ENCODE peak calls at places on chromosomes 2 and 18, in eight cellular contexts. I is NCI-H1105; K is stimulated activated naive CD8-positive, alpha-beta T cell treated with anti-CD3 and anti-CD28 coated beads, Interleukin-15, amount 100 ng/mL, for 72 hours; T is activated CD4-positive, alpha-beta T cell treated with anti-CD3 and anti-CD28 coated beads, Interleukin-2, amount 50 U/mL, for 24 hours; S is activated T-cell treated with anti-CD3 and anti-CD28 coated beads, Interleukin-2, amount 50 U/mL, for 1 hour; D is esophagus squamous epithelium; X is putamen; W is stimulated activated CD4-positive, alpha-beta T cell treated with anti-CD3 and anti-CD28 coated beads, Interleukin-2, amount 100 ng/mL, for 48 hours. Z is an unnamed sample.

GRCh38 chr18:78041218-78041617 is 791.6 kb downstream of the GALR1 start:
- DNase-seq in D (no peak), X (no peak), T (no peak), S (no peak), K (no peak), W (no peak), I (no peak), Z (no peak)

GRCh38 chr2:200862532-200863000 is 1.9 kb downstream of the CLK1 start:
- DNase-seq in K (peak), W (peak), T (peak), D (no peak), I (peak), X (no peak), S (peak), Z (no peak)

GRCh38 chr2:43225788-43226557 is 433 bp downstream of the ZFP36L2 start:
- DNase-seq in W (peak), S (no peak), I (peak), X (peak), T (peak), K (peak), D (no peak), Z (peak)

GRCh38 chr18:24009651-24010333 is 4.8 kb upstream of the TTC39C start:
- DNase-seq in X (no peak), D (no peak), W (no peak), K (peak), S (no peak), I (peak), T (no peak), Z (peak)

GRCh38 chr18:70672581-70672980 is 383.7 kb downstream of the SOCS6 start:
- DNase-seq in S (no peak), K (no peak), W (no peak), D (no peak), T (no peak), X (no peak), I (no peak), Z (no peak)

GRCh38 chr2:230956827-230957755 is 32.0 kb upstream of the GPR55 start:
- DNase-seq in D (no peak), I (peak), T (peak), W (no peak), S (no peak), K (peak), X (no peak), Z (peak)

GRCh38 chr18:35478520-35479435 is 19.0 kb downstream of the INO80C start:
- DNase-seq in X (peak), T (peak), I (no peak), K (peak), D (no peak), S (no peak), W (peak), Z (peak)

GRCh38 chr2:119028327-119029174 is 86.6 kb downstream of the MARCO start:
- DNase-seq in W (no peak), S (no peak), T (no peak), I (no peak), X (no peak), D (no peak), K (no peak), Z (peak)

GRCh38 chr2:170739048-170739447 is 23.9 kb downstream of the SP5 start:
- DNase-seq in W (no peak), D (no peak), T (no peak), K (no peak), I (no peak), S (no peak), X (no peak), Z (no peak)

GRCh38 chr2:153287109-153287801 is 191.3 kb downstream of the RPRM start:
- DNase-seq in D (no peak), X (no peak), S (no peak), I (no peak), K (peak), T (no peak), W (peak), Z (no peak)

GRCh38 chr2:9703085-9703641 is 72.4 kb upstream of the YWHAQ start:
- DNase-seq in X (no peak), D (no peak), W (peak), S (peak), K (peak), T (peak), I (no peak), Z (peak)

GRCh38 chr2:28695245-28695647 is 56.4 kb upstream of the PPP1CB start:
- DNase-seq in I (no peak), K (no peak), T (no peak), W (no peak), S (no peak), D (no peak), X (peak), Z (no peak)

GRCh38 chr2:72204782-72205545 is 57.3 kb upstream of the CYP26B1 start:
- DNase-seq in S (no peak), I (no peak), W (no peak), D (no peak), X (no peak), T (no peak), K (no peak), Z (no peak)

GRCh38 chr2:51990684-51991083 is 958.8 kb upstream of the NRXN1 start:
- DNase-seq in I (no peak), T (no peak), D (no peak), X (no peak), W (no peak), K (no peak), S (no peak), Z (no peak)

GRCh38 chr18:37381554-37381953 is 184.0 kb downstream of the CELF4 start:
- DNase-seq in I (no peak), S (no peak), D (no peak), T (no peak), K (no peak), X (no peak), W (no peak), Z (no peak)

GRCh38 chr2:221289389-221289788 is 282.7 kb downstream of the EPHA4 start:
- DNase-seq in K (no peak), D (no peak), S (no peak), W (no peak), I (no peak), X (no peak), T (no peak), Z (no peak)

GRCh38 chr2:25305809-25306208 is 35.9 kb downstream of the DNMT3A start:
- DNase-seq in T (no peak), I (peak), X (no peak), S (no peak), K (no peak), D (no peak), W (no peak), Z (no peak)

GRCh38 chr2:189534854-189535253 is 45.7 kb downstream of the SLC40A1 start:
- DNase-seq in X (no peak), K (no peak), T (no peak), D (no peak), W (no peak), S (no peak), I (no peak), Z (no peak)

GRCh38 chr2:40511661-40512213 is 59.8 kb upstream of the SLC8A1 start:
- DNase-seq in X (no peak), S (no peak), T (no peak), K (no peak), D (no peak), I (no peak), W (no peak), Z (no peak)

GRCh38 chr18:62925031-62925688 is 209.8 kb downstream of the PHLPP1 start:
- DNase-seq in T (no peak), K (no peak), S (no peak), X (no peak), I (no peak), W (no peak), D (no peak), Z (no peak)

GRCh38 chr2:237165405-237166276 is 80.0 kb downstream of the COPS8 start:
- DNase-seq in W (no peak), T (no peak), K (no peak), I (no peak), D (no peak), X (no peak), S (no peak), Z (no peak)

GRCh38 chr2:224847961-224848850 is 132.0 kb upstream of the CCDC195 start:
- DNase-seq in T (no peak), X (peak), S (no peak), I (peak), W (no peak), D (no peak), K (no peak), Z (peak)

GRCh38 chr2:218855305-218856167 is 4.1 kb upstream of the WNT6 start:
- DNase-seq in X (no peak), T (no peak), S (no peak), W (no peak), I (no peak), D (no peak), K (no peak), Z (no peak)

GRCh38 chr2:143503280-143503679 is 374.1 kb downstream of the ARHGAP15 start:
- DNase-seq in S (no peak), D (no peak), X (no peak), W (no peak), I (no peak), K (no peak), T (no peak), Z (no peak)

GRCh38 chr2:136920652-136921333 is 155.4 kb downstream of the THSD7B start:
- DNase-seq in I (no peak), W (no peak), D (no peak), X (no peak), T (no peak), S (no peak), K (no peak), Z (no peak)

GRCh38 chr2:191318729-191319078 is 73.5 kb downstream of the MYO1B start:
- DNase-seq in S (no peak), D (no peak), I (no peak), T (no peak), X (no peak), K (no peak), W (no peak), Z (no peak)

GRCh38 chr2:98736464-98736889 is 5.5 kb upstream of the MGAT4A start:
- DNase-seq in I (no peak), D (no peak), T (peak), S (no peak), X (no peak), W (no peak), K (peak), Z (no peak)

GRCh38 chr2:22904126-22904684 is 480.8 kb upstream of the KLHL29 start:
- DNase-seq in K (no peak), W (peak), D (no peak), I (no peak), T (no peak), X (no peak), S (no peak), Z (peak)

GRCh38 chr18:12041561-12041960 is 52.1 kb upstream of the ANKRD62 start:
- DNase-seq in X (no peak), W (no peak), S (no peak), T (no peak), I (no peak), K (no peak), D (no peak), Z (no peak)

GRCh38 chr2:119024568-119024967 is 82.6 kb downstream of the MARCO start:
- DNase-seq in I (no peak), W (no peak), X (no peak), T (no peak), D (no peak), S (no peak), K (no peak), Z (no peak)

GRCh38 chr2:169395821-169396374 is 33.6 kb upstream of the LRP2 start:
- DNase-seq in I (no peak), K (no peak), X (no peak), S (no peak), D (no peak), T (no peak), W (no peak), Z (no peak)

GRCh38 chr2:215698566-215698965 is 262.7 kb upstream of the FN1 start:
- DNase-seq in X (no peak), T (no peak), K (no peak), S (no peak), D (no peak), W (no peak), I (no peak), Z (no peak)

GRCh38 chr2:86468162-86469033 is 27.2 kb downstream of the KDM3A start:
- DNase-seq in T (no peak), D (no peak), X (no peak), I (no peak), K (no peak), S (no peak), W (no peak), Z (no peak)

GRCh38 chr2:200252661-200253067 is 53.8 kb upstream of the SPATS2L start:
- DNase-seq in K (no peak), D (no peak), I (no peak), S (no peak), W (no peak), X (peak), T (no peak), Z (no peak)

GRCh38 chr18:47826157-47827074 is 104.0 kb downstream of the SMAD2 start:
- DNase-seq in K (no peak), I (no peak), D (no peak), W (no peak), X (no peak), T (no peak), S (no peak), Z (no peak)

GRCh38 chr18:11986061-11986460 is 4.8 kb downstream of the IMPA2 start:
- DNase-seq in D (no peak), I (no peak), T (no peak), X (no peak), S (no peak), K (no peak), W (no peak), Z (no peak)

GRCh38 chr2:127771756-127772155 is 39.2 kb downstream of the WDR33 start:
- DNase-seq in S (no peak), K (no peak), X (no peak), D (no peak), W (no peak), I (no peak), T (no peak), Z (no peak)

GRCh38 chr18:77061291-77061945 is 71.2 kb downstream of the MBP start:
- DNase-seq in W (no peak), I (no peak), X (no peak), S (no peak), T (no peak), K (peak), D (no peak), Z (no peak)

GRCh38 chr2:208392300-208392699 is 14.3 kb upstream of the PTH2R start:
- DNase-seq in W (no peak), S (no peak), T (no peak), K (no peak), D (no peak), X (no peak), I (no peak), Z (no peak)